ENCODE peak calls at places on chromosomes 6 and 20, in eight cellular contexts. G, K, T, O, B, N, Y and E are unnamed samples.

GRCh38 chr20:24783631-24784492 is 165.2 kb upstream of the CST7 start:
- DNase-seq in B (no peak), O (peak; percentile 6), G (no peak), Y (no peak), K (peak; percentile 14), N (peak; percentile 75), T (peak; percentile 72), E (no peak)

GRCh38 chr6:158332237-158332636 is 20.0 kb downstream of the TULP4 start:
- DNase-seq in B (no peak), G (no peak), T (no peak), N (no peak), Y (no peak), O (no peak), K (no peak), E (no peak)

GRCh38 chr6:36963451-36964290 is 9.1 kb downstream of the PI16 start:
- DNase-seq in B (no peak), T (no peak), N (no peak), G (no peak), O (no peak), Y (no peak), K (no peak), E (no peak)

GRCh38 chr20:5470943-5471342 is 154.2 kb upstream of the PROKR2 start:
- DNase-seq in G (no peak), Y (no peak), O (no peak), B (no peak), N (no peak), K (no peak), T (no peak), E (no peak)

GRCh38 chr6:4564746-4565145 is 211.5 kb upstream of the CDYL start:
- DNase-seq in T (no peak), K (no peak), G (no peak), Y (no peak), N (no peak), B (no peak), O (no peak), E (peak; percentile 18)

GRCh38 chr6:36131517-36132220 is 1.4 kb downstream of the MAPK13 start:
- DNase-seq in T (peak; percentile 80), B (no peak), N (no peak), K (peak; percentile 67), G (peak; percentile 85), Y (peak; percentile 41), O (peak; percentile 72), E (peak; percentile 48)

GRCh38 chr6:35728663-35729348 is 8.0 kb upstream of the ARMC12 start:
- DNase-seq in K (peak; percentile 61), G (no peak), Y (no peak), O (no peak), T (no peak), B (no peak), N (peak; percentile 48), E (no peak)

GRCh38 chr6:149363154-149363553 is 36.9 kb upstream of the SUMO4 start:
- DNase-seq in Y (no peak), B (no peak), G (no peak), T (no peak), K (no peak), N (no peak), O (peak; percentile 9), E (no peak)

GRCh38 chr20:13286052-13286451 is 65.0 kb downstream of the ISM1 start:
- DNase-seq in N (no peak), K (no peak), B (no peak), Y (no peak), O (no peak), T (no peak), G (no peak), E (no peak)

GRCh38 chr6:112557961-112558360 is 210.8 kb downstream of the RFPL4B start:
- DNase-seq in K (no peak), G (no peak), Y (no peak), B (no peak), N (no peak), O (no peak), T (no peak), E (no peak)

GRCh38 chr6:22049002-22049401 is 247.8 kb downstream of the PRL start:
- DNase-seq in K (no peak), O (no peak), G (no peak), N (no peak), Y (peak; percentile 29), B (no peak), T (no peak), E (no peak)

GRCh38 chr6:131976545-131977061 is 25.4 kb upstream of the CCN2 start:
- DNase-seq in O (no peak), T (peak; percentile 18), N (no peak), Y (peak; percentile 87), B (no peak), G (no peak), K (no peak), E (peak; percentile 45)

GRCh38 chr6:136334853-136335252 is 45.2 kb upstream of the BCLAF1 start:
- DNase-seq in B (no peak), T (no peak), O (no peak), K (no peak), N (no peak), G (no peak), Y (no peak), E (no peak)

GRCh38 chr6:8108759-8109539 is 6.6 kb upstream of the EEF1E1 start:
- DNase-seq in G (no peak), Y (no peak), B (no peak), N (no peak), O (no peak), K (no peak), T (no peak), E (no peak)

GRCh38 chr20:23691675-23692074 is 2.8 kb upstream of the CST4 start:
- DNase-seq in K (no peak), O (peak; percentile 63), N (no peak), Y (no peak), B (no peak), G (no peak), T (no peak), E (no peak)

GRCh38 chr20:55415567-55416142 is 589.7 kb downstream of the CBLN4 start:
- DNase-seq in O (peak; percentile 7), Y (no peak), B (no peak), K (no peak), T (peak; percentile 78), N (peak; percentile 21), G (peak; percentile 52), E (no peak)

GRCh38 chr20:57175397-57176010 is 90.9 kb downstream of the BMP7 start:
- DNase-seq in B (no peak), O (no peak), G (no peak), T (no peak), N (no peak), Y (no peak), K (peak; percentile 55), E (no peak)

GRCh38 chr6:11968241-11968806 is 43.8 kb upstream of the HIVEP1 start:
- DNase-seq in G (no peak), N (no peak), O (no peak), T (no peak), K (no peak), Y (no peak), B (no peak), E (no peak)

GRCh38 chr6:5764401-5764955 is 242.2 kb downstream of the NRN1 start:
- DNase-seq in K (no peak), T (no peak), N (no peak), B (no peak), O (no peak), Y (peak; percentile 33), G (no peak), E (peak; percentile 63)

GRCh38 chr6:33424855-33425667 is 5.2 kb downstream of the SYNGAP1 start:
- DNase-seq in O (no peak), B (no peak), N (no peak), G (no peak), K (no peak), T (no peak), Y (no peak), E (no peak)

GRCh38 chr6:44430322-44430721 is 42.8 kb downstream of the CDC5L start:
- DNase-seq in K (no peak), B (no peak), N (no peak), Y (peak; percentile 51), G (no peak), O (peak; percentile 54), T (no peak), E (peak; percentile 37)

GRCh38 chr6:134506162-134506561 is 188.2 kb upstream of the SGK1 start:
- DNase-seq in Y (no peak), N (no peak), T (no peak), K (no peak), B (no peak), O (no peak), G (no peak), E (no peak)

GRCh38 chr6:134368670-134369069 is 50.8 kb upstream of the SGK1 start:
- DNase-seq in G (no peak), O (no peak), N (no peak), T (no peak), K (no peak), Y (no peak), B (no peak), E (no peak)